ENCODE peak calls at places on chromosomes 6 and 20, in seven cellular contexts. One of them, this sample, is unnamed.

GRCh38 chr6:148529010-148529409 is 186.4 kb downstream of the SASH1 start:
- DNase-seq in heart right ventricle: no peak
- DNase-seq in thoracic aorta: no peak
- DNase-seq in BJ: no peak
- DNase-seq in colonic mucosa: no peak
- DNase-seq in WERI-Rb-1: no peak
- DNase-seq in hepatocyte: no peak
- DNase-seq in this sample: no peak

GRCh38 chr20:53322651-53323050 is 271.0 kb downstream of the ZNF217 start:
- DNase-seq in heart right ventricle: no peak
- DNase-seq in thoracic aorta: no peak
- DNase-seq in BJ: no peak
- DNase-seq in colonic mucosa: no peak
- DNase-seq in WERI-Rb-1: no peak
- DNase-seq in hepatocyte: no peak
- DNase-seq in this sample: no peak

GRCh38 chr20:32476684-32477593 is 108.2 kb downstream of the NOL4L start:
- DNase-seq in heart right ventricle: no peak
- DNase-seq in thoracic aorta: no peak
- DNase-seq in BJ: no peak
- DNase-seq in colonic mucosa: no peak
- DNase-seq in WERI-Rb-1: no peak
- DNase-seq in hepatocyte: peak; percentile 19
- DNase-seq in this sample: no peak

GRCh38 chr6:106529438-106529837 is 99.9 kb downstream of the RTN4IP1 start:
- DNase-seq in heart right ventricle: no peak
- DNase-seq in thoracic aorta: no peak
- DNase-seq in BJ: no peak
- DNase-seq in colonic mucosa: no peak
- DNase-seq in WERI-Rb-1: no peak
- DNase-seq in hepatocyte: no peak
- DNase-seq in this sample: no peak

GRCh38 chr6:79536969-79537747 is at the start of gene LCA5:
- DNase-seq in heart right ventricle: peak; percentile 88
- DNase-seq in thoracic aorta: peak; percentile 85
- DNase-seq in BJ: peak; percentile 85
- DNase-seq in colonic mucosa: peak; percentile 94
- DNase-seq in WERI-Rb-1: peak; percentile 95
- DNase-seq in hepatocyte: peak; percentile 97
- DNase-seq in this sample: peak; percentile 82

GRCh38 chr20:47915495-47915894 is 130.2 kb upstream of the SULF2 start:
- DNase-seq in heart right ventricle: no peak
- DNase-seq in thoracic aorta: no peak
- DNase-seq in BJ: no peak
- DNase-seq in colonic mucosa: no peak
- DNase-seq in WERI-Rb-1: no peak
- DNase-seq in hepatocyte: no peak
- DNase-seq in this sample: no peak

GRCh38 chr6:44011350-44011925 is 115.8 kb downstream of the MRPL14 start:
- DNase-seq in heart right ventricle: no peak
- DNase-seq in thoracic aorta: no peak
- DNase-seq in BJ: no peak
- DNase-seq in colonic mucosa: no peak
- DNase-seq in WERI-Rb-1: no peak
- DNase-seq in hepatocyte: no peak
- DNase-seq in this sample: no peak

GRCh38 chr6:109701774-109702173 is 10.7 kb downstream of the FIG4 start:
- DNase-seq in heart right ventricle: no peak
- DNase-seq in thoracic aorta: no peak
- DNase-seq in BJ: no peak
- DNase-seq in colonic mucosa: no peak
- DNase-seq in WERI-Rb-1: peak; percentile 51
- DNase-seq in hepatocyte: no peak
- DNase-seq in this sample: no peak

GRCh38 chr6:158938811-158939254 is 61.2 kb downstream of the RSPH3 start:
- DNase-seq in heart right ventricle: peak; percentile 11
- DNase-seq in thoracic aorta: no peak
- DNase-seq in BJ: no peak
- DNase-seq in colonic mucosa: peak; percentile 82
- DNase-seq in WERI-Rb-1: no peak
- DNase-seq in hepatocyte: peak; percentile 49
- DNase-seq in this sample: no peak

GRCh38 chr6:119713903-119714302 is 364.3 kb upstream of the MAN1A1 start:
- DNase-seq in heart right ventricle: no peak
- DNase-seq in thoracic aorta: no peak
- DNase-seq in BJ: no peak
- DNase-seq in colonic mucosa: no peak
- DNase-seq in WERI-Rb-1: no peak
- DNase-seq in hepatocyte: no peak
- DNase-seq in this sample: no peak

GRCh38 chr6:158789115-158789917 is 29.9 kb downstream of the EZR start:
- DNase-seq in heart right ventricle: no peak
- DNase-seq in thoracic aorta: no peak
- DNase-seq in BJ: no peak
- DNase-seq in colonic mucosa: no peak
- DNase-seq in WERI-Rb-1: no peak
- DNase-seq in hepatocyte: no peak
- DNase-seq in this sample: no peak

GRCh38 chr20:20611165-20611564 is 101.3 kb downstream of the RALGAPA2 start:
- DNase-seq in heart right ventricle: no peak
- DNase-seq in thoracic aorta: no peak
- DNase-seq in BJ: no peak
- DNase-seq in colonic mucosa: no peak
- DNase-seq in WERI-Rb-1: no peak
- DNase-seq in hepatocyte: no peak
- DNase-seq in this sample: no peak

GRCh38 chr20:38889792-38890496 is 36.3 kb upstream of the FAM83D start:
- DNase-seq in heart right ventricle: no peak
- DNase-seq in thoracic aorta: no peak
- DNase-seq in BJ: no peak
- DNase-seq in colonic mucosa: no peak
- DNase-seq in WERI-Rb-1: no peak
- DNase-seq in hepatocyte: no peak
- DNase-seq in this sample: no peak

GRCh38 chr6:17001188-17001587 is 100.7 kb upstream of the STMND1 start:
- DNase-seq in heart right ventricle: no peak
- DNase-seq in thoracic aorta: no peak
- DNase-seq in BJ: no peak
- DNase-seq in colonic mucosa: no peak
- DNase-seq in WERI-Rb-1: no peak
- DNase-seq in hepatocyte: no peak
- DNase-seq in this sample: no peak

GRCh38 chr6:146269482-146269881 is 240.6 kb downstream of the GRM1 start:
- DNase-seq in heart right ventricle: no peak
- DNase-seq in thoracic aorta: no peak
- DNase-seq in BJ: no peak
- DNase-seq in colonic mucosa: no peak
- DNase-seq in WERI-Rb-1: no peak
- DNase-seq in hepatocyte: no peak
- DNase-seq in this sample: no peak

GRCh38 chr6:106974337-106974998 is at the start of gene CD24:
- DNase-seq in heart right ventricle: peak; percentile 9
- DNase-seq in thoracic aorta: no peak
- DNase-seq in BJ: no peak
- DNase-seq in colonic mucosa: peak; percentile 82
- DNase-seq in WERI-Rb-1: peak; percentile 57
- DNase-seq in hepatocyte: peak; percentile 91
- DNase-seq in this sample: no peak

DNA sequence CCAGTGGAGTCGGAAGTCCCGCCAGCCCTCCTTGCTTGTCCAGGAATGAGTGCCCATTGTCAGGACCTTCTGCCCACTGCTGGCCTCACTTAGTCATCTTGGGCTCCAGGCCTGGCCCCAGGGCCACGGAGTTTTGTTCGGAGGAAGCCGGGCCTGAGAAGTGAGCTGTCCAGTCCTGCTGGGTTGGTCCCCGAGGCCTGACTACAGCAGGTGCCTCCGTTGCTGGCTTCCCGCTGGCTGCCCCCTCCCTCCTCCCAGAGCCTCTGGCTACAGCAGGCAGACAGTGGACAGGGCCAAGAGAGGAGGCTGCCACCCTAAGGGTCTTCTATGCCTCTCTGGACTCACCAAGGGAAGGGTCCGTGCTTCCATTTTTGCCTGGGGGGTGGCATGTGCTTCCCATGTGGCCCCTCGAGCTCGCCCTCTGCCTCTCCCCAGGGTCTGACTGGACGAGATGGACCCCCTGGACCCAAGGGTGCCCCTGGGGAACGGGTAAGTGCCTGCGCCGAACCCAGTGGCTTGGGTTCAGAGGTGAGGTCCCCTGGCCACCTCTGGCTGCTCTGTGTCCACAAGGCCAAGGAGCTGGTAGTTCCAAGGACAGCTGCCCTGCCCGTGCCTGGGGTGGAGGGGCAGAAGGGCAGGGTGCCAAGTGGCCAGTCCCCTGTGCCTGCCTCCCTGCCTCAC is 2.8 kb downstream of the COL9A3 start:
- DNase-seq in heart right ventricle: no peak
- DNase-seq in thoracic aorta: no peak
- DNase-seq in BJ: no peak
- DNase-seq in colonic mucosa: no peak
- DNase-seq in WERI-Rb-1: no peak
- DNase-seq in hepatocyte: no peak
- DNase-seq in this sample: no peak
- H3K4me3 ChIP-seq in heart right ventricle: no peak overlapping the region
- H3K4me3 ChIP-seq in thoracic aorta: no peak overlapping the region
- H3K4me3 ChIP-seq in BJ: no peak overlapping the region
- H3K4me3 ChIP-seq in colonic mucosa: no peak overlapping the region
- H3K4me3 ChIP-seq in WERI-Rb-1: no peak overlapping the region
- H3K4me3 ChIP-seq in hepatocyte: no peak overlapping the region
- H3K4me3 ChIP-seq in this sample: no peak overlapping the region

DNA sequence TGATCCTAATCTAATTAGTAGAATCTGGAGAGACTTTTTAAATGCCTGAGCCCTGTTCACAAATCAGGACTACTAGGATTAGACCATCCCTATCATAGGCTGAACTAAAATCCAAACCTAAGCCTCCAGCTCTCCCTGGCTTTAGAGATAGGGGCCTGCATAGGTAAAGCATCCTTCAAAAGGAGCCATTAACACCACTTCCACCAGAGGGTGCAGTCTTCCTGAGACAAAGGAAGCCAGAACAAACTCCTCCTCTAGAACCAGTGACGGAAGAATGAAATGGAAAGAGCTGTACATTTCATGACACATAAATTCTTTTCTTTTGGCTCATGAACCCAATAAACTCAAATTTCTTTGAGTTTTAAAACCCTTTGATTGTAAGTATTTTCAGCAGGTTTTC is 291.2 kb upstream of the ADGRB3 start:
- DNase-seq in heart right ventricle: no peak
- DNase-seq in thoracic aorta: no peak
- DNase-seq in BJ: no peak
- DNase-seq in colonic mucosa: no peak
- DNase-seq in WERI-Rb-1: peak; percentile 73
- DNase-seq in hepatocyte: peak; percentile 59
- DNase-seq in this sample: no peak
- TF ChIP-seq CTCF in heart right ventricle: peak; percentile 14
- TF ChIP-seq CTCF in thoracic aorta: no peak
- TF ChIP-seq CTCF in BJ: no peak
- TF ChIP-seq CTCF in colonic mucosa: no peak
- TF ChIP-seq CTCF in WERI-Rb-1: peak; percentile 73
- TF ChIP-seq CTCF in hepatocyte: peak; percentile 45
- TF ChIP-seq CTCF in this sample: peak; percentile 11

GRCh38 chr6:30912746-30913520 is 1.1 kb upstream of the VARS2 start:
- DNase-seq in heart right ventricle: no peak
- DNase-seq in thoracic aorta: no peak
- DNase-seq in BJ: no peak
- DNase-seq in colonic mucosa: no peak
- DNase-seq in WERI-Rb-1: no peak
- DNase-seq in hepatocyte: no peak
- DNase-seq in this sample: no peak

GRCh38 chr6:30915591-30915946 is 1.5 kb downstream of the VARS2 start:
- DNase-seq in heart right ventricle: no peak
- DNase-seq in thoracic aorta: no peak
- DNase-seq in BJ: no peak
- DNase-seq in colonic mucosa: peak; percentile 48
- DNase-seq in WERI-Rb-1: peak; percentile 57
- DNase-seq in hepatocyte: peak; percentile 74
- DNase-seq in this sample: peak; percentile 56

GRCh38 chr6:30914076-30914853 is at the start of gene VARS2:
- DNase-seq in heart right ventricle: peak; percentile 92
- DNase-seq in thoracic aorta: peak; percentile 49
- DNase-seq in BJ: peak; percentile 64
- DNase-seq in colonic mucosa: peak; percentile 94
- DNase-seq in WERI-Rb-1: peak; percentile 97
- DNase-seq in hepatocyte: peak; percentile 97
- DNase-seq in this sample: peak; percentile 76

GRCh38 chr6:30914854-30915590 is 984 bp downstream of the VARS2 start:
- DNase-seq in heart right ventricle: no peak
- DNase-seq in thoracic aorta: no peak
- DNase-seq in BJ: no peak
- DNase-seq in colonic mucosa: peak; percentile 28
- DNase-seq in WERI-Rb-1: no peak
- DNase-seq in hepatocyte: no peak
- DNase-seq in this sample: no peak

DNA sequence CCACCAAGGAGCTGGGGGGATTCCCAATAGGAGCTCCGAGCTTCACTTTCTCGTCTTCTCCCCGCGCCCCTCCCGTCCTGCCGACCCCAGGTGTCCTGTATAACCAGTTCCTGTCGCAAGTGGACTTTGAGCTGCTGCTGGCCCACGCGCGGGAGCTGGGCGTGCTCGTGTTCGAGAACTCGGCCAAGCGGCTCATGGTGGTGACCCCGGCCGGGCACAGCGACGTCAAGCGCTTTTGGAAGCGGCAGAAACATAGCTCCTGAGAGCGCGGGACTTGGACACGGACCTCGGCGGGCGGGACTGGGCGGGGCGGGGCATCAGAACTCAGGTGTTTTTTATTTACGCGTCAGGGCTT is 340 bp upstream of the VARS2 start:
- DNase-seq in heart right ventricle: no peak
- DNase-seq in thoracic aorta: peak; percentile 15
- DNase-seq in BJ: no peak
- DNase-seq in colonic mucosa: no peak
- DNase-seq in WERI-Rb-1: no peak
- DNase-seq in hepatocyte: no peak
- DNase-seq in this sample: no peak
- H3K4me3 ChIP-seq in heart right ventricle: peak overlapping the region; percentile 40
- H3K4me3 ChIP-seq in thoracic aorta: peak overlapping the region; percentile 78
- H3K4me3 ChIP-seq in BJ: peak overlapping the region; percentile 37
- H3K4me3 ChIP-seq in colonic mucosa: peak overlapping the region; percentile 55
- H3K4me3 ChIP-seq in WERI-Rb-1: peak overlapping the region; percentile 53
- H3K4me3 ChIP-seq in hepatocyte: no peak overlapping the region
- H3K4me3 ChIP-seq in this sample: peak overlapping the region; percentile 61

DNA sequence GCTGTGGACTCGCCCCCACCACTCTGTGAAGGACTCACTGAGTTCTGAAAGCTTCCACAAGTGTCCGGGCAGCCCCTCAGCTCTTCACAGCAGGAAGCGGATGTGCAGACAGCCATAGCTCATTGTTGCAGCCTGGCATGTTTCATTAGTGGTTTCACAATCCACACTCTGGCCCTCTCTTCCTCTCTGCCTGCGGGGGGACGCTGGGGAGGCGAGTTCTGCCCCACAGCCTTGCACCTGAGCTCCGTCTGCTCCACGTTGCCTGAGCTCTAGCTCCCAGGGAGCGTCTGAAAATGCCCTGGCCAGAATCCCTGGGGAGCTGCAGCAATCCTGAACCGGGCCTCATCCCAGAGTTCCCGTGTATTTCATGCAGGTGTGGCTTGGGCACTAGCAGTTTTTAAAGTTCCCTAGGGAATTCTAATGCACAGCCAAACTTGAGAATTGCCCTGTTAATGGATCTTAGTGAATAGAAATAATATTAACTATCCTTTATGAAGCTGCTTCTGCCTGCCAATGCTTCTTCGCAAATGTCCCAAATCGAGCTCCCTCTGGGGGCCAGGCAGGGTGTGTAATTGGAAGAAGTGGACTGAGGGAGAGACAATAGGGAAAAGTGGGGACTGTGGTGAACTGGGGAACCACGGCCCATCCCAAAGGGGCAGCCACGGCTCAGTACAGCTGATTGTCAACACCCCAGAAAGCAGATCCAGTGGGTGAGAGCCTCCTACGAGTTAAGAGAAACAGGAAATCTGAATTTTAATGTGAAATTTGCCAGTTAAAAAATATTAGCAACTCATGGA is 51.5 kb downstream of the CTCFL start:
- DNase-seq in heart right ventricle: no peak
- DNase-seq in thoracic aorta: no peak
- DNase-seq in BJ: no peak
- DNase-seq in colonic mucosa: no peak
- DNase-seq in WERI-Rb-1: no peak
- DNase-seq in hepatocyte: no peak
- DNase-seq in this sample: no peak
- TF ChIP-seq CTCF in heart right ventricle: no peak
- TF ChIP-seq CTCF in thoracic aorta: no peak
- TF ChIP-seq CTCF in BJ: no peak
- TF ChIP-seq CTCF in colonic mucosa: no peak
- TF ChIP-seq CTCF in WERI-Rb-1: no peak
- TF ChIP-seq CTCF in hepatocyte: no peak
- TF ChIP-seq CTCF in this sample: no peak